ENCODE peak calls at places on chromosomes 16 and 17, in four cellular contexts. One of them, this sample, is unnamed.
A peak's percentile ranks its signal among the peaks of the same experiment; 100 is the strongest.

GRCh38 chr16:3503513-3503912 is 2.7 kb downstream of the CLUAP1 start:
- DNase-seq in PC-3: no peak
- DNase-seq in HepG2: no peak
- DNase-seq in K562: no peak
- DNase-seq in this sample: peak; percentile 54

GRCh38 chr16:12323007-12323699 is 346.6 kb downstream of the SNX29 start:
- DNase-seq in HepG2: no peak
- DNase-seq in K562: no peak
- DNase-seq in PC-3: no peak
- DNase-seq in this sample: no peak

GRCh38 chr17:41717408-41718286 is 5.5 kb downstream of the GAST start:
- DNase-seq in K562: no peak
- DNase-seq in HepG2: no peak
- DNase-seq in PC-3: peak; percentile 57
- DNase-seq in this sample: peak; percentile 86

GRCh38 chr17:44788139-44788538 is 29.4 kb downstream of the ADAM11 start:
- DNase-seq in K562: no peak
- DNase-seq in PC-3: no peak
- DNase-seq in HepG2: no peak
- DNase-seq in this sample: no peak

GRCh38 chr16:50368410-50369132 is at the start of gene BRD7:
- DNase-seq in PC-3: peak; percentile 56
- DNase-seq in K562: peak; percentile 74
- DNase-seq in HepG2: peak; percentile 62
- DNase-seq in this sample: peak; percentile 26

GRCh38 chr17:33940769-33941168 is 314.3 kb upstream of the CCL2 start:
- DNase-seq in HepG2: no peak
- DNase-seq in PC-3: no peak
- DNase-seq in K562: no peak
- DNase-seq in this sample: no peak

GRCh38 chr16:87581867-87582220 is 20.5 kb upstream of the JPH3 start:
- DNase-seq in K562: peak; percentile 75
- DNase-seq in PC-3: peak; percentile 89
- DNase-seq in HepG2: peak; percentile 39
- DNase-seq in this sample: peak; percentile 75

GRCh38 chr16:23306199-23307100 is 4.3 kb downstream of the SCNN1B start:
- DNase-seq in PC-3: no peak
- DNase-seq in HepG2: no peak
- DNase-seq in K562: no peak
- DNase-seq in this sample: no peak

GRCh38 chr17:17890773-17891759 is 54.3 kb upstream of the SREBF1 start:
- DNase-seq in HepG2: peak; percentile 70
- DNase-seq in PC-3: peak; percentile 73
- DNase-seq in K562: peak; percentile 77
- DNase-seq in this sample: peak; percentile 57

GRCh38 chr16:79301036-79301435 is 299.5 kb downstream of the MAF start:
- DNase-seq in HepG2: no peak
- DNase-seq in K562: no peak
- DNase-seq in PC-3: no peak
- DNase-seq in this sample: no peak

GRCh38 chr16:84816023-84816422 is 3.8 kb upstream of the CRISPLD2 start:
- DNase-seq in K562: no peak
- DNase-seq in HepG2: peak; percentile 28
- DNase-seq in PC-3: no peak
- DNase-seq in this sample: no peak

GRCh38 chr17:48804936-48805411 is 12.1 kb downstream of the TTLL6 start:
- DNase-seq in HepG2: peak; percentile 63
- DNase-seq in K562: peak; percentile 64
- DNase-seq in PC-3: peak; percentile 88
- DNase-seq in this sample: peak; percentile 57

GRCh38 chr17:64982139-64982802 is 63.0 kb upstream of the LRRC37A3 start:
- DNase-seq in PC-3: peak; percentile 33
- DNase-seq in HepG2: no peak
- DNase-seq in K562: no peak
- DNase-seq in this sample: no peak

GRCh38 chr16:88367560-88367959 is 15.2 kb upstream of the ZNF469 start:
- DNase-seq in K562: no peak
- DNase-seq in PC-3: no peak
- DNase-seq in HepG2: no peak
- DNase-seq in this sample: no peak

GRCh38 chr16:55443855-55444254 is 35.1 kb upstream of the MMP2 start:
- DNase-seq in HepG2: no peak
- DNase-seq in PC-3: no peak
- DNase-seq in K562: no peak
- DNase-seq in this sample: no peak

GRCh38 chr17:55668581-55668980 is 54.1 kb downstream of the TMEM100 start:
- DNase-seq in PC-3: no peak
- DNase-seq in HepG2: no peak
- DNase-seq in K562: no peak
- DNase-seq in this sample: no peak

GRCh38 chr17:59848385-59848668 is 44.4 kb downstream of the TUBD1 start:
- DNase-seq in HepG2: no peak
- DNase-seq in K562: no peak
- DNase-seq in PC-3: no peak
- DNase-seq in this sample: no peak

GRCh38 chr17:8121531-8122390 is 2.1 kb downstream of the HES7 start:
- DNase-seq in K562: peak; percentile 86
- DNase-seq in PC-3: peak; percentile 47
- DNase-seq in HepG2: no peak
- DNase-seq in this sample: peak; percentile 89

GRCh38 chr16:57770361-57770760 is 31.9 kb downstream of the KIFC3 start:
- DNase-seq in K562: no peak
- DNase-seq in PC-3: no peak
- DNase-seq in HepG2: no peak
- DNase-seq in this sample: no peak

GRCh38 chr16:48503779-48504178 is 106.2 kb downstream of the N4BP1 start:
- DNase-seq in PC-3: no peak
- DNase-seq in K562: no peak
- DNase-seq in HepG2: no peak
- DNase-seq in this sample: no peak

GRCh38 chr17:16348586-16348985 is 4.7 kb downstream of the CENPV start:
- DNase-seq in PC-3: no peak
- DNase-seq in K562: no peak
- DNase-seq in HepG2: no peak
- DNase-seq in this sample: no peak

GRCh38 chr17:7445011-7445927 is at the start of gene CHRNB1:
- DNase-seq in K562: peak; percentile 88
- DNase-seq in HepG2: peak; percentile 85
- DNase-seq in PC-3: no peak
- DNase-seq in this sample: peak; percentile 70

GRCh38 chr17:14019186-14019956 is 49.9 kb upstream of the COX10 start:
- DNase-seq in HepG2: no peak
- DNase-seq in PC-3: peak; percentile 74
- DNase-seq in K562: peak; percentile 60
- DNase-seq in this sample: no peak

GRCh38 chr17:50681260-50682200 is 26.2 kb downstream of the ANKRD40 start:
- DNase-seq in PC-3: peak; percentile 84
- DNase-seq in K562: peak; percentile 79
- DNase-seq in HepG2: peak; percentile 69
- DNase-seq in this sample: no peak

GRCh38 chr17:30821751-30822723 is 2.5 kb downstream of the CRLF3 start:
- DNase-seq in K562: no peak
- DNase-seq in PC-3: no peak
- DNase-seq in HepG2: no peak
- DNase-seq in this sample: no peak

GRCh38 chr17:80568246-80568645 is 23.6 kb downstream of the RPTOR start:
- DNase-seq in K562: no peak
- DNase-seq in PC-3: no peak
- DNase-seq in HepG2: no peak
- DNase-seq in this sample: no peak

GRCh38 chr17:7837375-7838290 is 3.6 kb downstream of the KDM6B start:
- DNase-seq in K562: peak; percentile 56
- DNase-seq in HepG2: peak; percentile 21
- DNase-seq in PC-3: no peak
- DNase-seq in this sample: no peak

GRCh38 chr16:84501077-84501735 is 3.3 kb downstream of the MEAK7 start:
- DNase-seq in HepG2: no peak
- DNase-seq in K562: no peak
- DNase-seq in PC-3: peak; percentile 94
- DNase-seq in this sample: peak; percentile 89

GRCh38 chr17:49738456-49739163 is 25.3 kb downstream of the FAM117A start:
- DNase-seq in PC-3: no peak
- DNase-seq in HepG2: no peak
- DNase-seq in K562: no peak
- DNase-seq in this sample: no peak

GRCh38 chr17:45277992-45278391 is 16.1 kb upstream of the SPATA32 start:
- DNase-seq in K562: no peak
- DNase-seq in HepG2: no peak
- DNase-seq in PC-3: no peak
- DNase-seq in this sample: no peak

GRCh38 chr16:64449511-64449910 is 672.4 kb downstream of the CDH11 start:
- DNase-seq in K562: no peak
- DNase-seq in HepG2: no peak
- DNase-seq in PC-3: no peak
- DNase-seq in this sample: no peak

GRCh38 chr17:30477758-30478115 is 529 bp downstream of the GOSR1 start:
- DNase-seq in HepG2: peak; percentile 9
- DNase-seq in PC-3: no peak
- DNase-seq in K562: peak; percentile 23
- DNase-seq in this sample: no peak

GRCh38 chr16:5205394-5206040 is 107.9 kb upstream of the EEF2KMT start:
- DNase-seq in HepG2: no peak
- DNase-seq in K562: no peak
- DNase-seq in PC-3: no peak
- DNase-seq in this sample: no peak

GRCh38 chr16:71626858-71627213 is 852 bp downstream of the MARVELD3 start:
- DNase-seq in K562: no peak
- DNase-seq in PC-3: no peak
- DNase-seq in HepG2: no peak
- DNase-seq in this sample: peak; percentile 82

GRCh38 chr16:65180986-65181710 is 59.3 kb upstream of the CDH11 start:
- DNase-seq in HepG2: no peak
- DNase-seq in PC-3: no peak
- DNase-seq in K562: no peak
- DNase-seq in this sample: no peak

GRCh38 chr17:57125866-57126265 is 40.8 kb downstream of the AKAP1 start:
- DNase-seq in K562: no peak
- DNase-seq in PC-3: no peak
- DNase-seq in HepG2: no peak
- DNase-seq in this sample: no peak

DNA sequence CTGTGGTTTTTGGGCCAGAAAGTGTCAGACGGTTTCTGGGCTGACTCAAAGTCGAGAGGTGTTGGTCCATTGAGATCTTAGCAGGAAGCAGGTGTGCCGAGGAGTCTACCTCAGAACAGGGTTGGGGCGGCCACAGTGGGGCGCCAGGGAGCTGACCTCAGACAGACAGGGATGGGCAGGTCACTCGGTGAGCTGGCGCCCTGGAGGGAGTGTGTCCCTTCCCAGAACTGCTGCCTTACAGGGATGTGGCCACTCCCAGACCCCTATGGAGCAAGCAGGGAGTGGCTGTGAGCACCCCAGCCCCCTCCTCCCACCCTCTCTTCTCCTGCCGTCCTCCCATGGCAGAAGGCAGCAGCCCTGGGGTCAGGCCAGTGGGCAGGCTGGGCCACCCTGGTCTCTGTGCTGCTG is 14.0 kb upstream of the DPEP1 start:
- DNase-seq in HepG2: peak; percentile 69
- DNase-seq in K562: peak; percentile 81
- DNase-seq in PC-3: peak; percentile 42
- DNase-seq in this sample: peak; percentile 80
- H3K36me3 ChIP-seq in HepG2: no peaks in the 10 kb centered on the region
- H3K36me3 ChIP-seq in K562: peaks cover 12% of the 10 kb centered on the region
- H3K36me3 ChIP-seq in PC-3: no peaks in the 10 kb centered on the region
- H3K36me3 ChIP-seq in this sample: no peaks in the 10 kb centered on the region

GRCh38 chr16:7303014-7303676 is 29.5 kb upstream of the RBFOX1 start:
- DNase-seq in HepG2: no peak
- DNase-seq in PC-3: no peak
- DNase-seq in K562: no peak
- DNase-seq in this sample: no peak
- TF ChIP-seq EZH2 in HepG2: no peak
- TF ChIP-seq EZH2 in PC-3: no peak
- TF ChIP-seq EZH2 in K562: no peak
- TF ChIP-seq EZH2 in this sample: no peak

GRCh38 chr16:70482624-70483023 is 28.2 kb downstream of the FCSK start:
- DNase-seq in K562: no peak
- DNase-seq in HepG2: no peak
- DNase-seq in PC-3: peak; percentile 17
- DNase-seq in this sample: no peak
- H2AFZ ChIP-seq in K562: no peak overlapping the region
- H2AFZ ChIP-seq in HepG2: no peak overlapping the region
- H2AFZ ChIP-seq in PC-3: no peak overlapping the region
- H2AFZ ChIP-seq in this sample: no peak overlapping the region

DNA sequence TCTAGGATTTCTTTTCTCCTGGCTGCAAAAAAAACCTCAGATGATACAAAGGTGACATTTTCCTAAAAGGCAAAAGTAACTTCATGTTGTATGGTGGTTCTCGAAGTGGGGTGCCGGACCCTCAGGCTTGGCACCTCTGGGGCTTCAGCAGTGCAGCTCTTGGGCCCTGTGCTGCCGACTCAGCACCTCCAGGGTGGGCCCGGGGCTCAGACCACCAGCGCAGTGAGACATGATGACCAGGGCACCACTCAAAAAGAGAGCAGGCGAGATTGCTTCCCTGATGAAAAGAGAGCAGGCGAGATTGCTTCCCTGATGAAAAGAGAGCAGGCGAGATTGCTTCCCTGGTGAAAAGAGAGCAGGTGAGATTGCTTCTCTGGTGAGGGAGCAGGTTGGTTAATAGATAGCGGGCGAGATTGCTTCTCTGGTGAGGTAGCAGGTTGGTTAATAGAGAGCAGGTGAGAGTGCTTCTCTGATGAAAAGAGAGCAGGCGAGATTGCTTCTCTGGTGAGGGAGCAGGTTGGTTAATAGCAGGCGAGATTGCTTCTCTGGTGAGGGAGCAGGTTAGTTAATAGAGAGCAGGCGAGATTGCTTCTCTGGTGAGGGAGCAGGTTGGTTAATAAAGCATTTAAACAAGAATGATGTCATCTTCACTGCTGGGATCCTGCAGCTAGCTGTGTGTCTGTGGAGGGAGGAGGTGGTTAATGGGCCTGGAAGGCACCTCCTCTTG is 98.8 kb upstream of the ZNF750 start:
- DNase-seq in HepG2: no peak
- DNase-seq in K562: no peak
- DNase-seq in PC-3: no peak
- DNase-seq in this sample: no peak
- H3K36me3 ChIP-seq in HepG2: peaks cover 21% of the 10 kb centered on the region
- H3K36me3 ChIP-seq in K562: peaks cover 86% of the 10 kb centered on the region
- H3K36me3 ChIP-seq in PC-3: peaks cover 11% of the 10 kb centered on the region
- H3K36me3 ChIP-seq in this sample: no peaks in the 10 kb centered on the region

GRCh38 chr17:1486802-1487695 is 5.4 kb downstream of the MYO1C start:
- DNase-seq in HepG2: no peak
- DNase-seq in PC-3: no peak
- DNase-seq in K562: peak; percentile 19
- DNase-seq in this sample: peak; percentile 79
- TF ChIP-seq EZH2 in HepG2: no peak
- TF ChIP-seq EZH2 in PC-3: no peak
- TF ChIP-seq EZH2 in K562: no peak
- TF ChIP-seq EZH2 in this sample: no peak

GRCh38 chr17:76968707-76969597 is 100.7 kb downstream of the MGAT5B start:
- DNase-seq in PC-3: peak; percentile 17
- DNase-seq in K562: peak; percentile 11
- DNase-seq in HepG2: no peak
- DNase-seq in this sample: peak; percentile 69
- H2AFZ ChIP-seq in PC-3: peak overlapping the region; percentile 66
- H2AFZ ChIP-seq in K562: no peak overlapping the region
- H2AFZ ChIP-seq in HepG2: no peak overlapping the region
- H2AFZ ChIP-seq in this sample: peak overlapping the region; percentile 78

GRCh38 chr17:40402668-40403067 is 15.0 kb downstream of the TOP2A start:
- DNase-seq in PC-3: no peak
- DNase-seq in K562: no peak
- DNase-seq in HepG2: no peak
- DNase-seq in this sample: no peak
- H3K36me3 ChIP-seq in PC-3: peaks cover 77% of the 10 kb centered on the region
- H3K36me3 ChIP-seq in K562: peaks cover 97% of the 10 kb centered on the region
- H3K36me3 ChIP-seq in HepG2: peaks cover 22% of the 10 kb centered on the region
- H3K36me3 ChIP-seq in this sample: peaks cover 56% of the 10 kb centered on the region

This sample was measured in PC-9.